ENCODE peak calls at places on chromosomes 1 and 21, in six cellular contexts. P is PC-3, W is dorsolateral prefrontal cortex, I is heart left ventricle, F is small intestine, Y is hepatocyte. X is an unnamed sample. For H3K27me3, the result is how much of the 10 kb centered on the place peaks cover.

GRCh38 chr1:218828125-218828650 is 345.5 kb upstream of the LYPLAL1 start:
- DNase-seq in P (peak), W (no peak), I (no peak), F (no peak), Y (no peak), X (no peak)

GRCh38 chr1:19430121-19431068 is 54.9 kb downstream of the CAPZB start:
- DNase-seq in P (peak), W (no peak), I (no peak), F (peak), Y (peak), X (no peak)

GRCh38 chr1:180251526-180252305 is 21.7 kb downstream of the LHX4 start:
- DNase-seq in P (no peak), W (no peak), I (no peak), F (no peak), Y (no peak), X (no peak)

GRCh38 chr1:26597629-26598039 is 68.1 kb downstream of the RPS6KA1 start:
- DNase-seq in P (peak), W (no peak), I (no peak), F (peak), Y (peak), X (no peak)

GRCh38 chr1:164602480-164603093 is 43.6 kb downstream of the PBX1 start:
- DNase-seq in P (peak), W (peak), I (peak), F (peak), Y (peak), X (no peak)

GRCh38 chr1:209485167-209485566 is 98.3 kb upstream of the CAMK1G start:
- DNase-seq in P (peak), W (no peak), I (peak), F (no peak), Y (peak), X (no peak)

GRCh38 chr1:40301066-40301465 is 16.0 kb downstream of the COL9A2 start:
- DNase-seq in P (no peak), W (no peak), I (no peak), F (no peak), Y (no peak), X (no peak)

GRCh38 chr1:225554216-225554812 is 98.6 kb downstream of the ENAH start:
- DNase-seq in P (peak), W (no peak), I (no peak), F (peak), Y (peak), X (no peak)

GRCh38 chr1:162970021-162970420 is 99.1 kb upstream of the RGS4 start:
- DNase-seq in P (no peak), W (no peak), I (no peak), F (no peak), Y (no peak), X (no peak)

GRCh38 chr1:224438989-224439388 is 4.4 kb upstream of the WDR26 start:
- DNase-seq in P (peak), W (no peak), I (no peak), F (no peak), Y (peak), X (no peak)

GRCh38 chr1:7009741-7010525 is 224.7 kb downstream of the CAMTA1 start:
- DNase-seq in P (no peak), W (no peak), I (no peak), F (no peak), Y (no peak), X (no peak)

GRCh38 chr1:93668121-93668520 is 13.5 kb downstream of the BCAR3 start:
- DNase-seq in P (no peak), W (no peak), I (no peak), F (no peak), Y (no peak), X (no peak)

GRCh38 chr21:31457675-31458074 is 113.6 kb upstream of the TIAM1 start:
- DNase-seq in P (no peak), W (no peak), I (no peak), F (no peak), Y (no peak), X (no peak)

DNA sequence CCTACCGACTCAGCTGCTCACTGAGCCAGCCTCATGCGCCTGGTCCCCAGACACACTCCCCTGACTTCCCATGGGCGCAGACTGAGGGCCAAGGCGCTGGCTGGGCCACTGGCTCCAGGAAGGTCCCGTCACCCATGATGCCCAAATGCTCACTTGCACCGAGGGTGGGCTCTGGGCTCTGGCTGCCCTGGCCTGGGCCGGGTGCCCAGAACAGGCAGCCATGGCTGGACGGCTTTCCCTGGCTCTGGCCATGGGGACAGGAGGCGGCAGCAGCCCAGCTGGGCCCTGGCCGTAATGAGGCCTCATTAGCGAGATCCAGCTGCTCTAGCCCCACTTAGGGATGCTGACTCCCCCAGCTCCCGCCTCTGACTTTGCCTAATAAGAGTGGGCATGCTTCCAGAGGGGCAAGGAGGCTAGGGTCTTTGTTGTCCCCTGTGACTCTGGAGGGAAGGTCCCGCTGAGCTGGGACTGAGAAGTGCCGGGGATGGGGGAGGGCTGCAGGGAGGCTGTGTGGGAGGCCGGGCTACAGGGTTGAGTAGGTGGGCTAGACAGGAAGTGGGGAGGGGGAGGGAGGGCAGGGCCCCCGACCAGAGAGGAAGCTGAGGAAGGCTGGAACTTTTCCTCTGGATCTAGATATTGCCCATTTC is 11.7 kb downstream of the SLC6A9 start:
- DNase-seq in P (no peak), W (peak), I (peak), F (no peak), Y (no peak), X (no peak)
- H3K27ac ChIP-seq in P (no peak), W (peak), I (no peak), F (no peak), Y (no peak), X (no peak)

DNA sequence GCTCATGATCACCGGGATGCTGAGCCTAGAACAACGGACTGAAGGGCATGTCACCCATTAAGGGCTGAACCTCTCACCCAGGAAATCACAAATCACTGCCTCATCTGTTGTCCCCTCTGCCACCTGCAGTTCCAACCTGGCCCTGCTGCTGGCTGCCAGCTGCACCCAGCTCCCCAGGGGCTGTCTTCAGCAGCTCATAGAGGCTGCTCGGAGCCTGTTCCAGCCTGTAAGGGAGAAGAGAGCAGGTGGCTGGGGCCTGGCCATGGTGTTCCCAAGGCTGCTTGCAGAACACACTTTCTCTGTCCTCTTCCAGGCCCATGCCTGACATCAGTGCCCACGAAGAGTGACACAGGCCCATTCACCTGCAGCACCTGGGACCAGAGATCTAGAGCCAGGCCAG is 44.4 kb upstream of the DISP3 start:
- DNase-seq in P (no peak), W (no peak), I (no peak), F (no peak), Y (no peak), X (no peak)
- H3K27me3 ChIP-seq in P (half or more), W (under half), I (under half), F (under half), Y (under half), X (under half)

GRCh38 chr1:9399510-9400424 is 107.1 kb downstream of the SPSB1 start:
- DNase-seq in P (no peak), W (peak), I (peak), F (peak), Y (peak), X (no peak)
- H3K27ac ChIP-seq in P (no peak), W (peak), I (peak), F (peak), Y (peak), X (no peak)

DNA sequence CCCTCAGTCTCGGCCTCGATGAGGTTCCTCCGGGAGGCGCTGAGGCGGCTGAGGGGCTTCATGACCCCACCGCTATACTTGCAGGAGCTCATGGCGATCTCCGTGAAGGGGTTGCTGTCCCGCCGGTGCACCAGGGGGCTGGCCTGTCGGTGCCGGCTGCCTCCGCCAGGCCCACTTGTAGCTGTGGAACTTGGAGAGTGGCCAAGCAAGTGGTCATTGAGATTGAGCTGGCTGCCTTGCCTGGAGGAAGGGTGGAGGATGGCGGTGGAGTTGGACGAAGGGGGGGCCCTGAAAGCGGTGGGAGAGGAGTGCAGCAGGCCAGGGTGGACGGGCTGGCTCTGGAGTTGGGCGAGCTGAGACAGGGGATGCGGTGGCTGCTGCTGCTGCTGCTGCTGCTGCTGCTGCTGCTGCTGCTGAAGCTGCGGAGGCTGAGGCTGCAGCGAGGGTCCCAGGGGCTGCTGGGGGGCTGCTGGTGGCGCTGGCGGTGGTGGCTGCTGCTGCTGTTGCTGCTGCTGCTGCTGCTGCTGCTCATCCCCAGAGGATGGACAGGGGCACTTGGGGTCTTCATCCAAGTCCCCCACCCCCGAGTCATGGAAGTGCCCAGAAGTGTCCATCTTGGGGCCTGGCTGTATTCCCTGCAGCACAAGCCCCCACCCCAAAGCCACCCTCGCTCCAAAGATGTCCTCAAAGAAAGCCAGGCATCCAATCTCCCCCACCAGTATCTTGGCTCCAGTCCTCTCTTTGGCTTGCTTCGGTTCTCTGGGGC is 547 bp downstream of the KCNN3 start:
- DNase-seq in P (no peak), W (peak), I (peak), F (no peak), Y (peak), X (no peak)
- H3K27me3 ChIP-seq in P (under half), W (under half), I (under half), F (under half), Y (under half), X (under half)

X was measured in CD4-positive, alpha-beta T cell.